ENCODE peak calls at places on chromosomes 11 and 22, in eight cellular contexts. K is left kidney; U is lower leg skin; V is HL-60; G is NCI-H2081; S is stimulated activated CD4-positive, alpha-beta T cell treated with anti-CD3 and anti-CD28 coated beads, Interleukin-4, amount 100 ng/mL, for 48 hours; A is HAP-1; W is NCI-H1092 treated with DMSO at 0.1 percent for 48 hours. E is an unnamed sample.

GRCh38 chr22:36077261-36077660 is 48.6 kb upstream of the RBFOX2 start:
- DNase-seq in K (no peak), U (peak), V (no peak), G (no peak), S (no peak), A (no peak), W (no peak), E (no peak)

GRCh38 chr11:8250446-8250845 is 13.2 kb downstream of the LMO1 start:
- DNase-seq in K (no peak), U (no peak), V (no peak), G (no peak), S (no peak), A (no peak), W (no peak), E (no peak)

GRCh38 chr11:18720811-18721575 is 5.0 kb downstream of the IGSF22 start:
- DNase-seq in K (peak), U (peak), V (no peak), G (peak), S (peak), A (no peak), W (peak), E (peak)

GRCh38 chr11:24386551-24387404 is 110.1 kb upstream of the LUZP2 start:
- DNase-seq in K (peak), U (no peak), V (no peak), G (peak), S (no peak), A (peak), W (peak), E (peak)

GRCh38 chr11:33125611-33126010 is 35.7 kb downstream of the CSTF3 start:
- DNase-seq in K (no peak), U (no peak), V (no peak), G (no peak), S (no peak), A (no peak), W (no peak), E (no peak)

GRCh38 chr11:82889133-82890001 is 10.9 kb downstream of the PRCP start:
- DNase-seq in K (peak), U (no peak), V (peak), G (no peak), S (no peak), A (peak), W (no peak), E (peak)

GRCh38 chr22:23536821-23537345 is 43.2 kb downstream of the IGLL1 start:
- DNase-seq in K (no peak), U (no peak), V (no peak), G (no peak), S (no peak), A (no peak), W (no peak), E (no peak)

GRCh38 chr11:92130432-92130831 is 94.2 kb upstream of the FAT3 start:
- DNase-seq in K (no peak), U (no peak), V (no peak), G (no peak), S (no peak), A (no peak), W (no peak), E (peak)

GRCh38 chr22:46143491-46144147 is 6.7 kb upstream of the PPARA start:
- DNase-seq in K (no peak), U (no peak), V (no peak), G (no peak), S (no peak), A (no peak), W (no peak), E (no peak)

GRCh38 chr11:117497206-117497951 is 169.7 kb downstream of the CEP164 start:
- DNase-seq in K (no peak), U (no peak), V (no peak), G (no peak), S (no peak), A (no peak), W (no peak), E (no peak)

GRCh38 chr11:10878408-10879214 is 20.8 kb upstream of the ZBED5 start:
- DNase-seq in K (peak), U (no peak), V (peak), G (peak), S (no peak), A (peak), W (peak), E (peak)

GRCh38 chr11:72224587-72225410 is at the start of gene INPPL1:
- DNase-seq in K (peak), U (no peak), V (no peak), G (peak), S (no peak), A (peak), W (peak), E (peak)

GRCh38 chr22:31313366-31314147 is 21.3 kb upstream of the PIK3IP1 start:
- DNase-seq in K (peak), U (peak), V (no peak), G (peak), S (peak), A (peak), W (peak), E (peak)

GRCh38 chr22:24761888-24762675 is 12.4 kb downstream of the PIWIL3 start:
- DNase-seq in K (no peak), U (no peak), V (no peak), G (no peak), S (no peak), A (no peak), W (no peak), E (peak)

GRCh38 chr11:32374261-32374711 is 61.1 kb downstream of the WT1 start:
- DNase-seq in K (peak), U (no peak), V (peak), G (no peak), S (peak), A (peak), W (no peak), E (peak)

GRCh38 chr11:12090061-12090572 is 20.3 kb upstream of the MICAL2 start:
- DNase-seq in K (no peak), U (no peak), V (peak), G (peak), S (no peak), A (no peak), W (no peak), E (peak)

GRCh38 chr11:78150346-78150745 is 10.9 kb upstream of the ALG8 start:
- DNase-seq in K (no peak), U (no peak), V (no peak), G (no peak), S (no peak), A (no peak), W (no peak), E (no peak)

GRCh38 chr22:38106814-38107578 is 3.5 kb downstream of the BAIAP2L2 start:
- DNase-seq in K (no peak), U (no peak), V (no peak), G (no peak), S (no peak), A (no peak), W (no peak), E (no peak)

GRCh38 chr22:19717181-19717580 is 2.9 kb downstream of the SEPTIN5 start:
- DNase-seq in K (no peak), U (no peak), V (no peak), G (no peak), S (no peak), A (no peak), W (no peak), E (no peak)

GRCh38 chr11:116733959-116734517 is 38.7 kb downstream of the BUD13 start:
- DNase-seq in K (no peak), U (no peak), V (no peak), G (no peak), S (no peak), A (no peak), W (no peak), E (no peak)

GRCh38 chr11:11366793-11367192 is 13.7 kb upstream of the CSNK2A3 start:
- DNase-seq in K (no peak), U (no peak), V (no peak), G (no peak), S (no peak), A (no peak), W (no peak), E (peak)

GRCh38 chr11:2760196-2760871 is 60.5 kb upstream of the KCNQ1OT1 start:
- DNase-seq in K (peak), U (no peak), V (no peak), G (no peak), S (no peak), A (peak), W (no peak), E (no peak)

GRCh38 chr11:57982763-57983162 is 40.9 kb upstream of the OR9Q1 start:
- DNase-seq in K (peak), U (no peak), V (no peak), G (no peak), S (no peak), A (no peak), W (no peak), E (no peak)

GRCh38 chr11:67252831-67253239 is 13.4 kb upstream of the GRK2 start:
- DNase-seq in K (peak), U (no peak), V (no peak), G (no peak), S (no peak), A (peak), W (no peak), E (peak)

GRCh38 chr22:23912293-23912903 is 18.2 kb downstream of the MIF start:
- DNase-seq in K (no peak), U (no peak), V (no peak), G (no peak), S (no peak), A (no peak), W (no peak), E (no peak)

GRCh38 chr22:39176067-39176621 is 23.7 kb upstream of the CBX7 start:
- DNase-seq in K (peak), U (no peak), V (no peak), G (no peak), S (no peak), A (peak), W (no peak), E (peak)

GRCh38 chr11:126115820-126116319 is 53.2 kb upstream of the CDON start:
- DNase-seq in K (peak), U (peak), V (no peak), G (peak), S (no peak), A (peak), W (peak), E (no peak)

GRCh38 chr11:95503047-95503446 is 272.0 kb upstream of the SESN3 start:
- DNase-seq in K (no peak), U (no peak), V (no peak), G (no peak), S (no peak), A (no peak), W (no peak), E (no peak)

GRCh38 chr11:111531687-111532364 is 8.7 kb upstream of the LAYN start:
- DNase-seq in K (no peak), U (no peak), V (no peak), G (no peak), S (peak), A (no peak), W (no peak), E (no peak)

GRCh38 chr11:62001450-62002178 is 34.2 kb upstream of the FTH1 start:
- DNase-seq in K (peak), U (no peak), V (no peak), G (no peak), S (no peak), A (no peak), W (peak), E (peak)

GRCh38 chr11:81497202-81497804 is 1236.4 kb downstream of the FAM181B start:
- DNase-seq in K (peak), U (no peak), V (no peak), G (peak), S (no peak), A (peak), W (peak), E (peak)

GRCh38 chr22:37057226-37057625 is 5.7 kb downstream of the KCTD17 start:
- DNase-seq in K (no peak), U (no peak), V (no peak), G (no peak), S (no peak), A (no peak), W (no peak), E (no peak)

GRCh38 chr11:30342736-30343166 is 19.8 kb downstream of the ARL14EP start:
- DNase-seq in K (no peak), U (no peak), V (peak), G (no peak), S (no peak), A (no peak), W (no peak), E (no peak)

GRCh38 chr11:94557992-94558391 is 9.2 kb upstream of the PIWIL4 start:
- DNase-seq in K (no peak), U (no peak), V (no peak), G (no peak), S (no peak), A (no peak), W (no peak), E (no peak)

GRCh38 chr11:2690596-2691354 is 9.0 kb downstream of the KCNQ1OT1 start:
- DNase-seq in K (peak), U (no peak), V (no peak), G (no peak), S (no peak), A (no peak), W (no peak), E (no peak)

GRCh38 chr11:76620471-76620870 is 50.1 kb downstream of the LRRC32 start:
- DNase-seq in K (no peak), U (no peak), V (no peak), G (no peak), S (no peak), A (no peak), W (no peak), E (no peak)

GRCh38 chr11:65774525-65775306 is 6.1 kb downstream of the AP5B1 start:
- DNase-seq in K (no peak), U (peak), V (no peak), G (no peak), S (no peak), A (no peak), W (no peak), E (no peak)

GRCh38 chr11:65084598-65085375 is 765 bp downstream of the ZFPL1 start:
- DNase-seq in K (no peak), U (no peak), V (no peak), G (no peak), S (no peak), A (no peak), W (no peak), E (no peak)

GRCh38 chr22:32712644-32713355 is 88.7 kb upstream of the TIMP3 start:
- DNase-seq in K (no peak), U (no peak), V (no peak), G (no peak), S (no peak), A (no peak), W (no peak), E (peak)